ENCODE peak calls at places on chromosomes 6 and 20, in eight cellular contexts. One of them, this sample, is unnamed.

GRCh38 chr20:36499723-36500501 is 41.4 kb upstream of the MYL9 start:
- DNase-seq in lower lobe of right lung: no peak
- DNase-seq in left ventricle myocardium inferior: no peak
- DNase-seq in suprapubic skin: no peak
- DNase-seq in AG04449: no peak
- DNase-seq in CD4-positive, alpha-beta memory T cell: no peak
- DNase-seq in Panc1: no peak
- DNase-seq in transverse colon: no peak
- DNase-seq in this sample: no peak

GRCh38 chr6:168525926-168526630 is 85.1 kb downstream of the SMOC2 start:
- DNase-seq in lower lobe of right lung: no peak
- DNase-seq in left ventricle myocardium inferior: no peak
- DNase-seq in suprapubic skin: no peak
- DNase-seq in AG04449: no peak
- DNase-seq in CD4-positive, alpha-beta memory T cell: no peak
- DNase-seq in Panc1: no peak
- DNase-seq in transverse colon: no peak
- DNase-seq in this sample: no peak

GRCh38 chr6:54308677-54309315 is 555 bp downstream of the TINAG start:
- DNase-seq in lower lobe of right lung: no peak
- DNase-seq in left ventricle myocardium inferior: no peak
- DNase-seq in suprapubic skin: no peak
- DNase-seq in AG04449: no peak
- DNase-seq in CD4-positive, alpha-beta memory T cell: no peak
- DNase-seq in Panc1: no peak
- DNase-seq in transverse colon: no peak
- DNase-seq in this sample: no peak

GRCh38 chr20:7362601-7363000 is 577.7 kb downstream of the HAO1 start:
- DNase-seq in lower lobe of right lung: no peak
- DNase-seq in left ventricle myocardium inferior: no peak
- DNase-seq in suprapubic skin: no peak
- DNase-seq in AG04449: no peak
- DNase-seq in CD4-positive, alpha-beta memory T cell: no peak
- DNase-seq in Panc1: no peak
- DNase-seq in transverse colon: no peak
- DNase-seq in this sample: no peak

GRCh38 chr6:37077459-37078296 is 72.2 kb downstream of the FGD2 start:
- DNase-seq in lower lobe of right lung: peak; percentile 70
- DNase-seq in left ventricle myocardium inferior: peak; percentile 86
- DNase-seq in suprapubic skin: peak; percentile 95
- DNase-seq in AG04449: peak; percentile 78
- DNase-seq in CD4-positive, alpha-beta memory T cell: no peak
- DNase-seq in Panc1: no peak
- DNase-seq in transverse colon: peak; percentile 64
- DNase-seq in this sample: peak; percentile 86

GRCh38 chr6:116127771-116128493 is 2.0 kb upstream of the COL10A1 start:
- DNase-seq in lower lobe of right lung: no peak
- DNase-seq in left ventricle myocardium inferior: no peak
- DNase-seq in suprapubic skin: no peak
- DNase-seq in AG04449: no peak
- DNase-seq in CD4-positive, alpha-beta memory T cell: no peak
- DNase-seq in Panc1: no peak
- DNase-seq in transverse colon: no peak
- DNase-seq in this sample: no peak

GRCh38 chr20:19976595-19977372 is 40.4 kb upstream of the NAA20 start:
- DNase-seq in lower lobe of right lung: peak; percentile 83
- DNase-seq in left ventricle myocardium inferior: peak; percentile 70
- DNase-seq in suprapubic skin: no peak
- DNase-seq in AG04449: no peak
- DNase-seq in CD4-positive, alpha-beta memory T cell: peak; percentile 21
- DNase-seq in Panc1: no peak
- DNase-seq in transverse colon: no peak
- DNase-seq in this sample: peak; percentile 68

GRCh38 chr20:33709905-33710541 is 10.1 kb downstream of the PXMP4 start:
- DNase-seq in lower lobe of right lung: no peak
- DNase-seq in left ventricle myocardium inferior: no peak
- DNase-seq in suprapubic skin: no peak
- DNase-seq in AG04449: no peak
- DNase-seq in CD4-positive, alpha-beta memory T cell: no peak
- DNase-seq in Panc1: no peak
- DNase-seq in transverse colon: no peak
- DNase-seq in this sample: no peak

GRCh38 chr6:110944681-110945151 is 13.8 kb upstream of the GTF3C6 start:
- DNase-seq in lower lobe of right lung: no peak
- DNase-seq in left ventricle myocardium inferior: no peak
- DNase-seq in suprapubic skin: no peak
- DNase-seq in AG04449: peak; percentile 52
- DNase-seq in CD4-positive, alpha-beta memory T cell: peak; percentile 7
- DNase-seq in Panc1: peak; percentile 96
- DNase-seq in transverse colon: no peak
- DNase-seq in this sample: peak; percentile 57

GRCh38 chr20:62048821-62049291 is 16.8 kb downstream of the TAF4 start:
- DNase-seq in lower lobe of right lung: peak; percentile 34
- DNase-seq in left ventricle myocardium inferior: no peak
- DNase-seq in suprapubic skin: peak; percentile 71
- DNase-seq in AG04449: no peak
- DNase-seq in CD4-positive, alpha-beta memory T cell: no peak
- DNase-seq in Panc1: no peak
- DNase-seq in transverse colon: no peak
- DNase-seq in this sample: no peak

GRCh38 chr20:47727170-47727880 is 58.0 kb downstream of the SULF2 start:
- DNase-seq in lower lobe of right lung: peak; percentile 85
- DNase-seq in left ventricle myocardium inferior: peak; percentile 55
- DNase-seq in suprapubic skin: no peak
- DNase-seq in AG04449: no peak
- DNase-seq in CD4-positive, alpha-beta memory T cell: peak; percentile 81
- DNase-seq in Panc1: no peak
- DNase-seq in transverse colon: peak; percentile 62
- DNase-seq in this sample: no peak

GRCh38 chr6:166488081-166488685 is 98.3 kb downstream of the RAMACL start:
- DNase-seq in lower lobe of right lung: peak; percentile 79
- DNase-seq in left ventricle myocardium inferior: peak; percentile 63
- DNase-seq in suprapubic skin: peak; percentile 81
- DNase-seq in AG04449: no peak
- DNase-seq in CD4-positive, alpha-beta memory T cell: peak; percentile 82
- DNase-seq in Panc1: no peak
- DNase-seq in transverse colon: peak; percentile 57
- DNase-seq in this sample: peak; percentile 20

GRCh38 chr6:119077643-119078448 is 618 bp downstream of the FAM184A start:
- DNase-seq in lower lobe of right lung: peak; percentile 67
- DNase-seq in left ventricle myocardium inferior: no peak
- DNase-seq in suprapubic skin: peak; percentile 81
- DNase-seq in AG04449: no peak
- DNase-seq in CD4-positive, alpha-beta memory T cell: peak; percentile 54
- DNase-seq in Panc1: peak; percentile 18
- DNase-seq in transverse colon: peak; percentile 38
- DNase-seq in this sample: no peak

GRCh38 chr6:128350416-128351254 is 169.8 kb downstream of the PTPRK start:
- DNase-seq in lower lobe of right lung: no peak
- DNase-seq in left ventricle myocardium inferior: no peak
- DNase-seq in suprapubic skin: no peak
- DNase-seq in AG04449: no peak
- DNase-seq in CD4-positive, alpha-beta memory T cell: no peak
- DNase-seq in Panc1: no peak
- DNase-seq in transverse colon: no peak
- DNase-seq in this sample: no peak

GRCh38 chr6:108331982-108332381 is 37.1 kb downstream of the AFG1L start:
- DNase-seq in lower lobe of right lung: no peak
- DNase-seq in left ventricle myocardium inferior: no peak
- DNase-seq in suprapubic skin: no peak
- DNase-seq in AG04449: no peak
- DNase-seq in CD4-positive, alpha-beta memory T cell: no peak
- DNase-seq in Panc1: no peak
- DNase-seq in transverse colon: no peak
- DNase-seq in this sample: no peak

GRCh38 chr6:41053056-41053455 is at the start of gene APOBEC2:
- DNase-seq in lower lobe of right lung: no peak
- DNase-seq in left ventricle myocardium inferior: peak; percentile 83
- DNase-seq in suprapubic skin: no peak
- DNase-seq in AG04449: no peak
- DNase-seq in CD4-positive, alpha-beta memory T cell: no peak
- DNase-seq in Panc1: no peak
- DNase-seq in transverse colon: no peak
- DNase-seq in this sample: no peak
- H3K4me3 ChIP-seq in lower lobe of right lung: no peak within 1 kb of the TSS
- H3K4me3 ChIP-seq in left ventricle myocardium inferior: peak within 1 kb of the TSS; percentile 70
- H3K4me3 ChIP-seq in suprapubic skin: no peak within 1 kb of the TSS
- H3K4me3 ChIP-seq in AG04449: no peak within 1 kb of the TSS
- H3K4me3 ChIP-seq in CD4-positive, alpha-beta memory T cell: no peak within 1 kb of the TSS
- H3K4me3 ChIP-seq in Panc1: no peak within 1 kb of the TSS
- H3K4me3 ChIP-seq in transverse colon: no peak within 1 kb of the TSS
- H3K4me3 ChIP-seq in this sample: no peak within 1 kb of the TSS

DNA sequence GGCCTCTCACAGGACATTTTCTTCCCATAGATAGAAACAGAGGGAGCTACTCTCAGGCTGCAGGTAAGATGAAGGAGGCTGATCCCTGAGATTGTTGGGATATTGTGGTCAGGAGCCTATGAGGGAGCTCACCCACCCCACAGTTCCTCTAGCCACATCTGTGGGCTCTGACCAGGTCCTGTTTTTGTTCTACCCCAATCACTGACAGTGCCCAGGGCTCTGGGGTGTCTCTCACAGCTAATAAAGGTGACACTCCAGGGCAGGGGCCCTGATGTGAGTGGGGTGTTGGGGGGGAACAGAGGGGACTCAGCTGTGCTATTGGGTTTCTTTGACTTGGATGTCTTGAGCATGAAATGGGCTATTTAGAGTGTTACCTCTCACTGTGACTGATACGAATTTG is 2.7 kb downstream of the HLA-F start:
- DNase-seq in lower lobe of right lung: no peak
- DNase-seq in left ventricle myocardium inferior: no peak
- DNase-seq in suprapubic skin: no peak
- DNase-seq in AG04449: no peak
- DNase-seq in CD4-positive, alpha-beta memory T cell: no peak
- DNase-seq in Panc1: no peak
- DNase-seq in transverse colon: no peak
- DNase-seq in this sample: no peak
- H3K4me3 ChIP-seq in lower lobe of right lung: peak overlapping the region; percentile 80
- H3K4me3 ChIP-seq in left ventricle myocardium inferior: peak overlapping the region; percentile 96
- H3K4me3 ChIP-seq in suprapubic skin: no peak overlapping the region
- H3K4me3 ChIP-seq in AG04449: no peak overlapping the region
- H3K4me3 ChIP-seq in CD4-positive, alpha-beta memory T cell: peak overlapping the region; percentile 95
- H3K4me3 ChIP-seq in Panc1: no peak overlapping the region
- H3K4me3 ChIP-seq in transverse colon: no peak overlapping the region
- H3K4me3 ChIP-seq in this sample: no peak overlapping the region

GRCh38 chr6:144351338-144351737 is 66.2 kb downstream of the UTRN start:
- DNase-seq in lower lobe of right lung: no peak
- DNase-seq in left ventricle myocardium inferior: no peak
- DNase-seq in suprapubic skin: no peak
- DNase-seq in AG04449: no peak
- DNase-seq in CD4-positive, alpha-beta memory T cell: peak; percentile 44
- DNase-seq in Panc1: no peak
- DNase-seq in transverse colon: no peak
- DNase-seq in this sample: no peak
- H3K4me3 ChIP-seq in lower lobe of right lung: no peak overlapping the region
- H3K4me3 ChIP-seq in left ventricle myocardium inferior: peak overlapping the region; percentile 24
- H3K4me3 ChIP-seq in suprapubic skin: no peak overlapping the region
- H3K4me3 ChIP-seq in AG04449: no peak overlapping the region
- H3K4me3 ChIP-seq in CD4-positive, alpha-beta memory T cell: no peak overlapping the region
- H3K4me3 ChIP-seq in Panc1: peak overlapping the region; percentile 17
- H3K4me3 ChIP-seq in transverse colon: no peak overlapping the region
- H3K4me3 ChIP-seq in this sample: no peak overlapping the region

GRCh38 chr6:149076355-149076734 is 241.2 kb upstream of the TAB2 start:
- DNase-seq in lower lobe of right lung: no peak
- DNase-seq in left ventricle myocardium inferior: no peak
- DNase-seq in suprapubic skin: no peak
- DNase-seq in AG04449: no peak
- DNase-seq in CD4-positive, alpha-beta memory T cell: no peak
- DNase-seq in Panc1: no peak
- DNase-seq in transverse colon: no peak
- DNase-seq in this sample: no peak
- H3K4me3 ChIP-seq in lower lobe of right lung: no peak overlapping the region
- H3K4me3 ChIP-seq in left ventricle myocardium inferior: no peak overlapping the region
- H3K4me3 ChIP-seq in suprapubic skin: no peak overlapping the region
- H3K4me3 ChIP-seq in AG04449: no peak overlapping the region
- H3K4me3 ChIP-seq in CD4-positive, alpha-beta memory T cell: no peak overlapping the region
- H3K4me3 ChIP-seq in Panc1: no peak overlapping the region
- H3K4me3 ChIP-seq in transverse colon: no peak overlapping the region
- H3K4me3 ChIP-seq in this sample: no peak overlapping the region

DNA sequence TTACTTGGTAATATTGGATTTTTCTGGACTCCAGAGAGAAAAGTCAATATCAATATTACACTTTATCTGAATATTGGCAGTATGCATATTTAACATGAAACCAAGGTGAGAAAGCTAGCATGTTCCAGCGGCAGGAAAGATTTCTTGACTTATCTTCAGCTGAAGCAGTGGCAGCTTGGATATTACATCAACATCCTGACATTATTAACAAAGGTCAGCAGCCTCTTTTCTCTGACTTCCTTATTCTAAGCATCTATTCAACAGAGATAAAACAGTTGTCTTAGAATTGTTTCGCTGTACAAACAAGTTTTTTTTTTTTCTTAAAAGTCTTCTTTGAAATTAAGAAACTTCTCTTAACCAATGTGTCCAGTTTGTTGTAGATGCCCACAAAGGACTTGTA is 11.8 kb downstream of the DCBLD1 start:
- DNase-seq in lower lobe of right lung: no peak
- DNase-seq in left ventricle myocardium inferior: no peak
- DNase-seq in suprapubic skin: no peak
- DNase-seq in AG04449: no peak
- DNase-seq in CD4-positive, alpha-beta memory T cell: no peak
- DNase-seq in Panc1: no peak
- DNase-seq in transverse colon: no peak
- DNase-seq in this sample: no peak
- H3K4me3 ChIP-seq in lower lobe of right lung: no peak overlapping the region
- H3K4me3 ChIP-seq in left ventricle myocardium inferior: peak overlapping the region; percentile 6
- H3K4me3 ChIP-seq in suprapubic skin: no peak overlapping the region
- H3K4me3 ChIP-seq in AG04449: no peak overlapping the region
- H3K4me3 ChIP-seq in CD4-positive, alpha-beta memory T cell: no peak overlapping the region
- H3K4me3 ChIP-seq in Panc1: peak overlapping the region; percentile 38
- H3K4me3 ChIP-seq in transverse colon: no peak overlapping the region
- H3K4me3 ChIP-seq in this sample: no peak overlapping the region

GRCh38 chr20:49666906-49667305 is 46.8 kb downstream of the B4GALT5 start:
- DNase-seq in lower lobe of right lung: no peak
- DNase-seq in left ventricle myocardium inferior: no peak
- DNase-seq in suprapubic skin: no peak
- DNase-seq in AG04449: no peak
- DNase-seq in CD4-positive, alpha-beta memory T cell: no peak
- DNase-seq in Panc1: no peak
- DNase-seq in transverse colon: no peak
- DNase-seq in this sample: no peak

GRCh38 chr20:49665796-49666195 is 47.9 kb downstream of the B4GALT5 start:
- DNase-seq in lower lobe of right lung: no peak
- DNase-seq in left ventricle myocardium inferior: no peak
- DNase-seq in suprapubic skin: no peak
- DNase-seq in AG04449: no peak
- DNase-seq in CD4-positive, alpha-beta memory T cell: no peak
- DNase-seq in Panc1: no peak
- DNase-seq in transverse colon: no peak
- DNase-seq in this sample: no peak

GRCh38 chr20:49671429-49671828 is 42.2 kb downstream of the B4GALT5 start:
- DNase-seq in lower lobe of right lung: no peak
- DNase-seq in left ventricle myocardium inferior: no peak
- DNase-seq in suprapubic skin: no peak
- DNase-seq in AG04449: no peak
- DNase-seq in CD4-positive, alpha-beta memory T cell: no peak
- DNase-seq in Panc1: no peak
- DNase-seq in transverse colon: no peak
- DNase-seq in this sample: no peak

GRCh38 chr20:49669601-49670189 is 44.0 kb downstream of the B4GALT5 start:
- DNase-seq in lower lobe of right lung: no peak
- DNase-seq in left ventricle myocardium inferior: no peak
- DNase-seq in suprapubic skin: no peak
- DNase-seq in AG04449: no peak
- DNase-seq in CD4-positive, alpha-beta memory T cell: peak; percentile 53
- DNase-seq in Panc1: no peak
- DNase-seq in transverse colon: no peak
- DNase-seq in this sample: no peak

GRCh38 chr20:49668181-49668877 is 45.3 kb downstream of the B4GALT5 start:
- DNase-seq in lower lobe of right lung: peak; percentile 66
- DNase-seq in left ventricle myocardium inferior: peak; percentile 19
- DNase-seq in suprapubic skin: no peak
- DNase-seq in AG04449: no peak
- DNase-seq in CD4-positive, alpha-beta memory T cell: peak; percentile 76
- DNase-seq in Panc1: no peak
- DNase-seq in transverse colon: peak; percentile 73
- DNase-seq in this sample: no peak
- H3K4me3 ChIP-seq in lower lobe of right lung: no peak overlapping the region
- H3K4me3 ChIP-seq in left ventricle myocardium inferior: no peak overlapping the region
- H3K4me3 ChIP-seq in suprapubic skin: no peak overlapping the region
- H3K4me3 ChIP-seq in AG04449: no peak overlapping the region
- H3K4me3 ChIP-seq in CD4-positive, alpha-beta memory T cell: no peak overlapping the region
- H3K4me3 ChIP-seq in Panc1: no peak overlapping the region
- H3K4me3 ChIP-seq in transverse colon: no peak overlapping the region
- H3K4me3 ChIP-seq in this sample: no peak overlapping the region

This sample was measured in skeletal muscle cell.